ENCODE peak calls at places on chromosomes 3 and 15, in four cellular contexts. A, E, I and K are unnamed samples.

GRCh38 chr3:156187146-156187769 is 66.9 kb downstream of the KCNAB1 start:
- DNase-seq in A (no peak), E (no peak), I (no peak), K (no peak)

GRCh38 chr15:78204351-78205309 is 29.7 kb downstream of the ACSBG1 start:
- DNase-seq in A (peak; percentile 3), E (peak; percentile 4), I (no peak), K (peak; percentile 44)

GRCh38 chr3:100993309-100993708 is at the start of gene ABI3BP:
- DNase-seq in A (no peak), E (peak; percentile 86), I (no peak), K (peak; percentile 57)

GRCh38 chr3:185089343-185089742 is 63.5 kb downstream of the C3orf70 start:
- DNase-seq in A (no peak), E (no peak), I (no peak), K (no peak)

GRCh38 chr3:5202267-5202666 is 14.8 kb downstream of the EDEM1 start:
- DNase-seq in A (no peak), E (no peak), I (no peak), K (no peak)

GRCh38 chr15:90660195-90660995 is 56.8 kb upstream of the BLM start:
- DNase-seq in A (no peak), E (peak; percentile 62), I (no peak), K (peak; percentile 81)

GRCh38 chr15:99452010-99452409 is 113.8 kb upstream of the MEF2A start:
- DNase-seq in A (no peak), E (no peak), I (no peak), K (peak; percentile 26)

GRCh38 chr3:58167431-58168351 is 43.1 kb downstream of the DNASE1L3 start:
- DNase-seq in A (peak; percentile 41), E (peak; percentile 67), I (no peak), K (peak; percentile 93)

GRCh38 chr15:52154896-52155865 is 36.0 kb downstream of the GNB5 start:
- DNase-seq in A (no peak), E (no peak), I (no peak), K (peak; percentile 15)

GRCh38 chr15:36601497-36601932 is 22.1 kb downstream of the CDIN1 start:
- DNase-seq in A (no peak), E (peak; percentile 24), I (no peak), K (no peak)

GRCh38 chr3:197802505-197803459 is 11.7 kb downstream of the LRCH3 start:
- DNase-seq in A (no peak), E (no peak), I (no peak), K (no peak)

GRCh38 chr3:17947833-17948232 is 205.4 kb upstream of the TBC1D5 start:
- DNase-seq in A (no peak), E (no peak), I (no peak), K (no peak)

GRCh38 chr3:33171580-33171979 is 47.0 kb downstream of the SUSD5 start:
- DNase-seq in A (no peak), E (no peak), I (no peak), K (no peak)

GRCh38 chr3:86990171-86990733 is 697 bp downstream of the VGLL3 start:
- DNase-seq in A (peak; percentile 42), E (peak; percentile 84), I (no peak), K (peak; percentile 88)

DNA sequence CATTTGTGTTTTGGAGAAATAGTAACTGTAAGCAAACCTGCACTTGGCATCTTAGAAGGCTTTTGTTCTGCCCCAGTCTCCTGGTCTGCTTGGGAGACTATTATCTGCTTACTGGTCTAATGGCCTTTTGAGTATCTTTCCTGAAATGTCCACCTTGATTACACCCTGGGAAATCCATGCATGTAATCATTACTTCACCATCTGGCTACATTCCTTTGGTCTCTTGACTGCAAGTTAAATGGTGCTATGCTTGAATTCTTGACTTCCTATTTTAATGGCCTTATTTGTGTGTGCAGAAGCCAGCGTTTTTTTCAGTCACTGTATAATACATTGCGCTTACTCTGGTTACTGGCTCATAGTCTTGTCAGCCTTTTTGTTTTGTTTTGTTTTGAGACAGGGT is 29.9 kb downstream of the CHD2 start:
- DNase-seq in A (no peak), E (no peak), I (no peak), K (no peak)
- H3K36me3 ChIP-seq in A (peaks cover 4% of the 10 kb centered on the region), E (peaks cover 24% of the 10 kb centered on the region), I (peaks cover 99% of the 10 kb centered on the region), K (peaks cover 96% of the 10 kb centered on the region)

GRCh38 chr3:121515862-121516261 is 29.9 kb downstream of the POLQ start:
- DNase-seq in A (no peak), E (no peak), I (no peak), K (no peak)

GRCh38 chr3:121520510-121520909 is 25.3 kb downstream of the POLQ start:
- DNase-seq in A (no peak), E (no peak), I (no peak), K (no peak)

GRCh38 chr3:121514496-121514895 is 31.3 kb downstream of the POLQ start:
- DNase-seq in A (no peak), E (no peak), I (no peak), K (peak; percentile 48)

GRCh38 chr3:121517950-121518349 is 27.8 kb downstream of the POLQ start:
- DNase-seq in A (no peak), E (no peak), I (no peak), K (no peak)
- H3K36me3 ChIP-seq in A (no peaks in the 10 kb centered on the region), E (no peaks in the 10 kb centered on the region), I (peaks cover 82% of the 10 kb centered on the region), K (peaks cover 39% of the 10 kb centered on the region)

GRCh38 chr3:115833074-115833473 is 209.8 kb downstream of the GAP43 start:
- DNase-seq in A (no peak), E (no peak), I (no peak), K (no peak)
- H3K36me3 ChIP-seq in A (no peaks in the 10 kb centered on the region), E (no peaks in the 10 kb centered on the region), I (no peaks in the 10 kb centered on the region), K (no peaks in the 10 kb centered on the region)

DNA sequence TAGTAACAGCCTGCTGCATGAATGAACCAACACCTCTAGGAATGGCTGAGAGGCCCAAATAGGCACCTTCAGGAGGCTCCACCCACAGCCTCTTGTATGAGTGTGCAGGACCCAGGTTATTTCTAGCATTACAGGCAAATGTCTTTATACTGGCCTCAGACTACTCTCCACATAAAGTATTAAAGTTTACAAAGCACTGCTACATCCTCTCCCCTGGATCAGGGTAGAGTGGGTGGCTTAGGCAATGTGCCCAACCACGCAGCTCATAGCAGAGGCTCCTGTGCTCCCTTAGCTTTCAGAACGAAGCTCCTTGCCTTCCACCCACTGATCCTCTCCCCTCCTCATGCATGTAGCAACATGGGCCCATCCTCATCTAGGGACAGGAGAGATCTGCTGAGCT is 16.3 kb downstream of the TMEM43 start:
- DNase-seq in A (no peak), E (no peak), I (no peak), K (no peak)
- H3K36me3 ChIP-seq in A (no peaks in the 10 kb centered on the region), E (no peaks in the 10 kb centered on the region), I (peaks cover 92% of the 10 kb centered on the region), K (peaks cover 71% of the 10 kb centered on the region)

DNA sequence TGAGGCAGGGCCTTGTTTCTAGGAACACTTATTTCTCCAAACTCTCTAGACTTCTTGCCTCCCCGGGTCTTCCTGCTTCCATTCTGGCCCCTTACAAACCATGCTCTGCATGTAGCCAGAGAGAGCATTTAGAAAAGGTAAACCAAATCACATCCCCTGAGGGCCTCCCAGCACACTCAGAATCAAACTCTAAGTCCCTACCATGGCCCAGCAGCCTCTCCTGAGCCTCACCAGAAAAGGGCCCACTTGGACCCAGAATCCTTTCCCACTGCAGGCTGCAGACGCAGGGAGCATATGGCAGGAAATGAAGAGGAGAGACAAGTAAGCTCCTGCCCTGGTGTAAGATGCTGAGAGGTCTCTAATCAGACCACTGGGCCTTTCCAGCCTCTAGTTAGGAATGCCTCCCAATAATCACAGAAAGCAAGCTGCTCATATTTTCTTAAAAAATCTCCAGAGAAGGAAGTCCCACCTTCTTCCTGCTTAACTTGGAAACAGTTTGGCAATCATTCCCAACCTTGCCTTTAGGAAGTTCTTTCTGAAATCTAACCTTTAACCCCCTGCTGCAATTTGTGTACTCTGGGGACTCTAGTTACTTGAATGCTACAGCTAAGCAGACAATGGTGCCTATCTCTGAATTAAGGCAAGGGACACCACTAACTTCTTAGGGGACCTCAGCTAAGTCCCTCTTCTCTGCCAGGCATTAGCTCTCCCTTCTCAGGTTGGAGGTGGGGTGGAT is 4.2 kb downstream of the AMOTL2 start:
- DNase-seq in A (no peak), E (no peak), I (no peak), K (peak; percentile 51)
- H3K36me3 ChIP-seq in A (peaks cover 55% of the 10 kb centered on the region), E (no peaks in the 10 kb centered on the region), I (peaks cover 76% of the 10 kb centered on the region), K (peaks cover 67% of the 10 kb centered on the region)

DNA sequence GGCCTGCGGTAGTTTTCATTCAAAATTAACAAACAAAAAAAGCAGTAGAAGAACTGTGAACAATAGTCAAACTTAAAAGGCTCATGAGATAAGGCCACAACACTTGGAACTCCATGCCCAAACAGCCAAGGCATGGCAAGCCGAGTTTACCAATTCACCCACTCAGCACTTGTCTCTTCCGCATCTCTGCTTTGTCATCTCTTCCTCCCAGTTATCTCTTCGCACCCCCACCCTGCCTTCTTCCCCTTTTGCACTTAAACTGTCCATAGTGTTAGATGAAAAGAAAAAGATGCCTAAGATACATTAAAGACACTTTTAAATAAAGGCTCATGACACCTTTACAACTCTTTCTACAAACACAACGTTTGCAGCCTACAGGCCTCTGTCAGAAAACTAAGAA is 11.1 kb downstream of the TLE3 start:
- DNase-seq in A (no peak), E (no peak), I (no peak), K (no peak)
- H3K36me3 ChIP-seq in A (no peaks in the 10 kb centered on the region), E (no peaks in the 10 kb centered on the region), I (peaks cover 75% of the 10 kb centered on the region), K (peaks cover 84% of the 10 kb centered on the region)

GRCh38 chr15:82970078-82970686 is 15.8 kb upstream of the RAMAC start:
- DNase-seq in A (no peak), E (no peak), I (no peak), K (no peak)

GRCh38 chr15:82971223-82971984 is 14.6 kb upstream of the RAMAC start:
- DNase-seq in A (no peak), E (no peak), I (no peak), K (no peak)

GRCh38 chr15:82969353-82969752 is 16.7 kb upstream of the RAMAC start:
- DNase-seq in A (no peak), E (no peak), I (no peak), K (no peak)

GRCh38 chr15:82970696-82971095 is 15.3 kb upstream of the RAMAC start:
- DNase-seq in A (no peak), E (no peak), I (no peak), K (no peak)

DNA sequence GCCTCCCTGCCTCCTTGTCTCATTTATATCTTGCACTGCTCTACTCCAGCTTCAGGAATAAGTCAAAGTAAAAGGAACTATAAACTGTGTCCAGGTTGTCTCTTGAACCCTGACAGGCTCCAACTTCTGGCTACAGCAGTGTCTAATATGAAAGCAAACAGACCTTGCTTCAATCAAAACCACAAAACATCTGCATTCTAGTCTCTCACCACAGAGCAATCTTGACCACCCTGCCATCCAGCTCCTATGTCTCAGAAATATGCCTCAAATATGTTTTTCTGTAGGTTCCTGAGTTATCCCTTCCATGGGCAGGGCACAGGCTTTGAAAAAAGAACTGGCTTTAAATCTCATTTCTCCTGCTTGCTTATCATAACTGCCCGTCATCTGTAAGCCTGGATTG is 13.0 kb upstream of the RAMAC start:
- DNase-seq in A (no peak), E (no peak), I (no peak), K (no peak)
- H3K36me3 ChIP-seq in A (no peaks in the 10 kb centered on the region), E (no peaks in the 10 kb centered on the region), I (peaks cover under 1% of the 10 kb centered on the region), K (no peaks in the 10 kb centered on the region)